ENCODE peak calls at places on chromosome 7, in four cellular contexts. One of them, this sample, is unnamed.

GRCh38 chr7:151552352-151553028 is 32.8 kb upstream of the RHEB start:
- DNase-seq in germinal center: no peak
- DNase-seq in G401: peak
- DNase-seq in brain microvascular endothelial cell: no peak
- DNase-seq in this sample: no peak

GRCh38 chr7:45812946-45813345 is 59.9 kb downstream of the CCDC201 start:
- DNase-seq in germinal center: no peak
- DNase-seq in brain microvascular endothelial cell: no peak
- DNase-seq in G401: no peak
- DNase-seq in this sample: no peak

GRCh38 chr7:33903770-33904679 is 1.3 kb upstream of the BMPER start:
- DNase-seq in brain microvascular endothelial cell: no peak
- DNase-seq in germinal center: peak
- DNase-seq in G401: peak
- DNase-seq in this sample: peak

GRCh38 chr7:106598663-106599342 is 62.2 kb downstream of the CCDC71L start:
- DNase-seq in germinal center: peak
- DNase-seq in brain microvascular endothelial cell: peak
- DNase-seq in G401: peak
- DNase-seq in this sample: peak

GRCh38 chr7:5360971-5361370 is 62.7 kb downstream of the TNRC18 start:
- DNase-seq in G401: no peak
- DNase-seq in brain microvascular endothelial cell: no peak
- DNase-seq in germinal center: no peak
- DNase-seq in this sample: no peak

GRCh38 chr7:38120076-38120475 is 58.0 kb upstream of the STARD3NL start:
- DNase-seq in brain microvascular endothelial cell: no peak
- DNase-seq in germinal center: no peak
- DNase-seq in G401: no peak
- DNase-seq in this sample: no peak

GRCh38 chr7:123629281-123629680 is 26.4 kb upstream of the LMOD2 start:
- DNase-seq in brain microvascular endothelial cell: no peak
- DNase-seq in germinal center: no peak
- DNase-seq in G401: no peak
- DNase-seq in this sample: no peak

GRCh38 chr7:149495785-149496641 is 1.6 kb downstream of the ZNF746 start:
- DNase-seq in G401: peak
- DNase-seq in germinal center: no peak
- DNase-seq in brain microvascular endothelial cell: peak
- DNase-seq in this sample: no peak

GRCh38 chr7:79159040-79159664 is 294.3 kb downstream of the MAGI2 start:
- DNase-seq in brain microvascular endothelial cell: no peak
- DNase-seq in G401: no peak
- DNase-seq in germinal center: no peak
- DNase-seq in this sample: no peak

GRCh38 chr7:91582799-91583230 is 297.7 kb downstream of the MTERF1 start:
- DNase-seq in brain microvascular endothelial cell: no peak
- DNase-seq in G401: no peak
- DNase-seq in germinal center: no peak
- DNase-seq in this sample: no peak